ENCODE peak calls at places on chromosomes 4 and X, in five cellular contexts. One of them, this sample, is unnamed.

GRCh38 chrX:42704454-42704853 is 73.5 kb downstream of the PPP1R2C start:
- DNase-seq in fibroblast of lung: peak
- DNase-seq in spleen: no peak
- DNase-seq in AG08396: no peak
- DNase-seq in B cell: no peak
- DNase-seq in this sample: no peak

GRCh38 chrX:120514236-120514635 is 45.1 kb upstream of the LAMP2 start:
- DNase-seq in fibroblast of lung: peak
- DNase-seq in spleen: no peak
- DNase-seq in AG08396: peak
- DNase-seq in B cell: no peak
- DNase-seq in this sample: peak

GRCh38 chr4:81166431-81166830 is 48.6 kb downstream of the PRKG2 start:
- DNase-seq in fibroblast of lung: peak
- DNase-seq in spleen: no peak
- DNase-seq in AG08396: no peak
- DNase-seq in B cell: no peak
- DNase-seq in this sample: no peak

GRCh38 chr4:41610474-41610873 is 72.5 kb downstream of the LIMCH1 start:
- DNase-seq in fibroblast of lung: no peak
- DNase-seq in spleen: no peak
- DNase-seq in AG08396: no peak
- DNase-seq in B cell: no peak
- DNase-seq in this sample: no peak

GRCh38 chr4:4424499-4425115 is 37.7 kb downstream of the NSG1 start:
- DNase-seq in fibroblast of lung: no peak
- DNase-seq in spleen: no peak
- DNase-seq in AG08396: no peak
- DNase-seq in B cell: no peak
- DNase-seq in this sample: no peak

GRCh38 chr4:101201421-101201820 is 145.9 kb downstream of the PPP3CA start:
- DNase-seq in fibroblast of lung: no peak
- DNase-seq in spleen: no peak
- DNase-seq in AG08396: no peak
- DNase-seq in B cell: no peak
- DNase-seq in this sample: peak

GRCh38 chrX:48823029-48823428 is 3.3 kb upstream of the ERAS start:
- DNase-seq in fibroblast of lung: no peak
- DNase-seq in spleen: no peak
- DNase-seq in AG08396: no peak
- DNase-seq in B cell: no peak
- DNase-seq in this sample: no peak

GRCh38 chr4:71241467-71242401 is 97.1 kb upstream of the SLC4A4 start:
- DNase-seq in fibroblast of lung: no peak
- DNase-seq in spleen: no peak
- DNase-seq in AG08396: peak
- DNase-seq in B cell: no peak
- DNase-seq in this sample: no peak

GRCh38 chr4:54998991-54999390 is 126.4 kb downstream of the KDR start:
- DNase-seq in fibroblast of lung: peak
- DNase-seq in spleen: no peak
- DNase-seq in AG08396: no peak
- DNase-seq in B cell: no peak
- DNase-seq in this sample: no peak

GRCh38 chr4:26372525-26373172 is 51.8 kb downstream of the RBPJ start:
- DNase-seq in fibroblast of lung: peak
- DNase-seq in spleen: no peak
- DNase-seq in AG08396: no peak
- DNase-seq in B cell: peak
- DNase-seq in this sample: no peak

GRCh38 chr4:25953740-25954139 is 39.7 kb downstream of the SMIM20 start:
- DNase-seq in fibroblast of lung: peak
- DNase-seq in spleen: no peak
- DNase-seq in AG08396: peak
- DNase-seq in B cell: no peak
- DNase-seq in this sample: no peak

GRCh38 chrX:70331161-70331560 is 41.3 kb downstream of the KIF4A start:
- DNase-seq in fibroblast of lung: peak
- DNase-seq in spleen: no peak
- DNase-seq in AG08396: no peak
- DNase-seq in B cell: no peak
- DNase-seq in this sample: no peak

GRCh38 chr4:121190389-121190788 is 26.3 kb upstream of the TNIP3 start:
- DNase-seq in fibroblast of lung: no peak
- DNase-seq in spleen: no peak
- DNase-seq in AG08396: no peak
- DNase-seq in B cell: no peak
- DNase-seq in this sample: no peak

GRCh38 chrX:104195489-104196084 is 29.3 kb downstream of the FAM199X start:
- DNase-seq in fibroblast of lung: no peak
- DNase-seq in spleen: no peak
- DNase-seq in AG08396: peak
- DNase-seq in B cell: peak
- DNase-seq in this sample: peak

GRCh38 chr4:105979506-105979905 is 84.2 kb downstream of the NPNT start:
- DNase-seq in fibroblast of lung: peak
- DNase-seq in spleen: no peak
- DNase-seq in AG08396: no peak
- DNase-seq in B cell: no peak
- DNase-seq in this sample: peak

GRCh38 chr4:140800686-140801085 is 44.5 kb upstream of the TBC1D9 start:
- DNase-seq in fibroblast of lung: no peak
- DNase-seq in spleen: no peak
- DNase-seq in AG08396: no peak
- DNase-seq in B cell: peak
- DNase-seq in this sample: no peak

GRCh38 chr4:125316781-125317525 is 2.2 kb downstream of the FAT4 start:
- DNase-seq in fibroblast of lung: peak
- DNase-seq in spleen: peak
- DNase-seq in AG08396: peak
- DNase-seq in B cell: peak
- DNase-seq in this sample: peak

GRCh38 chrX:16671005-16671404 is 21.0 kb downstream of the S100G start:
- DNase-seq in fibroblast of lung: peak
- DNase-seq in spleen: no peak
- DNase-seq in AG08396: peak
- DNase-seq in B cell: no peak
- DNase-seq in this sample: peak

GRCh38 chrX:148567229-148567628 is 66.8 kb downstream of the AFF2 start:
- DNase-seq in fibroblast of lung: peak
- DNase-seq in spleen: no peak
- DNase-seq in AG08396: peak
- DNase-seq in B cell: no peak
- DNase-seq in this sample: no peak

GRCh38 chrX:68571292-68572256 is 72.7 kb downstream of the YIPF6 start:
- DNase-seq in fibroblast of lung: peak
- DNase-seq in spleen: no peak
- DNase-seq in AG08396: peak
- DNase-seq in B cell: no peak
- DNase-seq in this sample: peak

GRCh38 chr4:94408549-94409374 is 43.0 kb upstream of the PDLIM5 start:
- DNase-seq in fibroblast of lung: peak
- DNase-seq in spleen: no peak
- DNase-seq in AG08396: no peak
- DNase-seq in B cell: no peak
- DNase-seq in this sample: no peak

GRCh38 chr4:26457412-26457811 is 32.9 kb downstream of the CCKAR start:
- DNase-seq in fibroblast of lung: no peak
- DNase-seq in spleen: no peak
- DNase-seq in AG08396: no peak
- DNase-seq in B cell: no peak
- DNase-seq in this sample: no peak

GRCh38 chrX:38233891-38234807 is 13.5 kb upstream of the SRPX start:
- DNase-seq in fibroblast of lung: peak
- DNase-seq in spleen: no peak
- DNase-seq in AG08396: peak
- DNase-seq in B cell: no peak
- DNase-seq in this sample: peak

GRCh38 chrX:53031380-53031779 is 17.2 kb upstream of the GPR173 start:
- DNase-seq in fibroblast of lung: no peak
- DNase-seq in spleen: no peak
- DNase-seq in AG08396: no peak
- DNase-seq in B cell: no peak
- DNase-seq in this sample: no peak

GRCh38 chrX:78165425-78165824 is 26.0 kb upstream of the TAF9B start:
- DNase-seq in fibroblast of lung: no peak
- DNase-seq in spleen: no peak
- DNase-seq in AG08396: no peak
- DNase-seq in B cell: no peak
- DNase-seq in this sample: no peak

GRCh38 chrX:11429543-11430085 is 136.4 kb downstream of the AMELX start:
- DNase-seq in fibroblast of lung: no peak
- DNase-seq in spleen: no peak
- DNase-seq in AG08396: no peak
- DNase-seq in B cell: no peak
- DNase-seq in this sample: no peak

GRCh38 chrX:153922932-153923857 is 2.9 kb downstream of the ARHGAP4 start:
- DNase-seq in fibroblast of lung: peak
- DNase-seq in spleen: peak
- DNase-seq in AG08396: peak
- DNase-seq in B cell: no peak
- DNase-seq in this sample: peak

GRCh38 chr4:184387351-184387750 is 87.0 kb downstream of the IRF2 start:
- DNase-seq in fibroblast of lung: no peak
- DNase-seq in spleen: peak
- DNase-seq in AG08396: no peak
- DNase-seq in B cell: peak
- DNase-seq in this sample: no peak

GRCh38 chrX:41558531-41558930 is 111.4 kb downstream of the NYX start:
- DNase-seq in fibroblast of lung: no peak
- DNase-seq in spleen: no peak
- DNase-seq in AG08396: peak
- DNase-seq in B cell: peak
- DNase-seq in this sample: peak

GRCh38 chrX:5810636-5811035 is 418.0 kb downstream of the NLGN4X start:
- DNase-seq in fibroblast of lung: no peak
- DNase-seq in spleen: no peak
- DNase-seq in AG08396: no peak
- DNase-seq in B cell: no peak
- DNase-seq in this sample: no peak

GRCh38 chr4:95107635-95108034 is 349.9 kb downstream of the BMPR1B start:
- DNase-seq in fibroblast of lung: peak
- DNase-seq in spleen: no peak
- DNase-seq in AG08396: peak
- DNase-seq in B cell: no peak
- DNase-seq in this sample: no peak

GRCh38 chr4:52984469-52984868 is 122.4 kb downstream of the RASL11B start:
- DNase-seq in fibroblast of lung: peak
- DNase-seq in spleen: no peak
- DNase-seq in AG08396: no peak
- DNase-seq in B cell: no peak
- DNase-seq in this sample: no peak

GRCh38 chrX:55668084-55668483 is 44.9 kb downstream of the FOXR2 start:
- DNase-seq in fibroblast of lung: no peak
- DNase-seq in spleen: no peak
- DNase-seq in AG08396: no peak
- DNase-seq in B cell: no peak
- DNase-seq in this sample: no peak

GRCh38 chr4:139629761-139630160 is 35.9 kb upstream of the MGST2 start:
- DNase-seq in fibroblast of lung: no peak
- DNase-seq in spleen: no peak
- DNase-seq in AG08396: no peak
- DNase-seq in B cell: no peak
- DNase-seq in this sample: peak

GRCh38 chr4:2583517-2583916 is 47.1 kb downstream of the FAM193A start:
- DNase-seq in fibroblast of lung: peak
- DNase-seq in spleen: no peak
- DNase-seq in AG08396: no peak
- DNase-seq in B cell: no peak
- DNase-seq in this sample: no peak

GRCh38 chr4:139872274-139872673 is 206.7 kb downstream of the MGST2 start:
- DNase-seq in fibroblast of lung: peak
- DNase-seq in spleen: no peak
- DNase-seq in AG08396: peak
- DNase-seq in B cell: no peak
- DNase-seq in this sample: peak

This sample was measured in ACHN.